ENCODE peak calls at places on chromosomes 13 and 19, in eight cellular contexts. C is esophagus squamous epithelium; P is cardiac fibroblast; D is left lung; S is CD8-positive, alpha-beta T cell; R is T1000; F is activated T-helper 1 cell treated with Interleukin-2 at 50 U/mL for 16 hours; U is AG08396. O is an unnamed sample.

GRCh38 chr19:23286477-23286876 is 36.3 kb upstream of the ZNF724 start:
- DNase-seq in P (no peak), F (no peak), D (no peak), R (no peak), S (no peak), U (no peak), C (no peak), O (no peak)

GRCh38 chr19:29837448-29837961 is 25.7 kb downstream of the CCNE1 start:
- DNase-seq in C (no peak), U (no peak), R (no peak), P (no peak), F (no peak), D (no peak), S (peak), O (no peak)

GRCh38 chr19:53982611-53983010 is 8.8 kb upstream of the CACNG6 start:
- DNase-seq in C (no peak), D (no peak), F (no peak), U (peak), R (no peak), S (no peak), P (peak), O (peak)

GRCh38 chr19:49155005-49155826 is at the start of gene HRC:
- DNase-seq in S (no peak), P (no peak), U (no peak), C (no peak), F (no peak), D (no peak), R (no peak), O (no peak)

GRCh38 chr13:79628463-79628862 is 147.5 kb downstream of the NDFIP2 start:
- DNase-seq in S (no peak), D (no peak), R (no peak), U (no peak), C (no peak), F (no peak), P (no peak), O (no peak)

GRCh38 chr13:87244256-87244870 is 426.8 kb upstream of the SLITRK5 start:
- DNase-seq in R (no peak), P (no peak), U (no peak), C (no peak), D (no peak), F (no peak), S (no peak), O (no peak)

GRCh38 chr13:46728777-46729176 is 68.2 kb downstream of the ESD start:
- DNase-seq in D (no peak), F (no peak), R (no peak), U (no peak), P (peak), C (no peak), S (no peak), O (no peak)

GRCh38 chr19:34649886-34650543 is 26.9 kb downstream of the SCGB2B2 start:
- DNase-seq in R (no peak), D (no peak), F (no peak), U (no peak), C (no peak), S (no peak), P (no peak), O (no peak)

GRCh38 chr19:41649827-41650226 is 23.0 kb upstream of the CEACAM4 start:
- DNase-seq in D (no peak), R (no peak), P (peak), U (no peak), S (no peak), C (no peak), F (no peak), O (no peak)

GRCh38 chr13:28408235-28408848 is 86.6 kb downstream of the FLT1 start:
- DNase-seq in P (no peak), C (no peak), D (no peak), U (no peak), F (no peak), R (no peak), S (no peak), O (no peak)

GRCh38 chr13:80151016-80151415 is 189.9 kb downstream of the SPRY2 start:
- DNase-seq in U (no peak), D (no peak), S (no peak), R (no peak), F (no peak), C (no peak), P (peak), O (no peak)

GRCh38 chr13:60139272-60139671 is 24.5 kb downstream of the DIAPH3 start:
- DNase-seq in S (no peak), P (peak), R (no peak), U (no peak), C (no peak), D (no peak), F (no peak), O (no peak)

GRCh38 chr13:39370554-39370953 is 232.4 kb downstream of the LHFPL6 start:
- DNase-seq in P (peak), U (peak), R (no peak), D (no peak), F (no peak), C (no peak), S (no peak), O (no peak)

GRCh38 chr13:44331912-44332840 is 41.4 kb upstream of the SERP2 start:
- DNase-seq in S (no peak), D (peak), P (peak), R (peak), U (peak), F (no peak), C (no peak), O (no peak)

GRCh38 chr13:74930402-74931165 is 551.4 kb downstream of the TBC1D4 start:
- DNase-seq in P (peak), D (no peak), R (no peak), U (peak), S (no peak), C (no peak), F (no peak), O (no peak)

GRCh38 chr19:38351865-38352395 is 16.3 kb downstream of the CATSPERG start:
- DNase-seq in R (no peak), S (no peak), D (no peak), U (no peak), C (no peak), P (no peak), F (no peak), O (no peak)

GRCh38 chr13:21060063-21060826 is 1.1 kb downstream of the LATS2 start:
- DNase-seq in U (peak), S (no peak), P (peak), R (no peak), C (no peak), F (no peak), D (peak), O (peak)

GRCh38 chr13:97934590-97934989 is 18.9 kb upstream of the IPO5 start:
- DNase-seq in R (no peak), P (no peak), C (no peak), S (no peak), U (no peak), D (no peak), F (no peak), O (no peak)

GRCh38 chr19:38015771-38016170 is 108.8 kb downstream of the SIPA1L3 start:
- DNase-seq in P (no peak), F (no peak), S (no peak), R (no peak), D (no peak), C (no peak), U (no peak), O (no peak)

O was measured in lower lobe of right lung.